ENCODE peak calls at places on chromosomes 3 and 15, in four cellular contexts. One of them, this sample, is unnamed.

GRCh38 chr15:31473384-31474058 is 146.9 kb downstream of the KLF13 start:
- DNase-seq in HL-60: no peak
- DNase-seq in fibroblast of mammary gland: no peak
- DNase-seq in NB4: no peak
- DNase-seq in this sample: no peak

GRCh38 chr3:39748002-39748401 is 61.4 kb upstream of the MYRIP start:
- DNase-seq in NB4: no peak
- DNase-seq in HL-60: no peak
- DNase-seq in fibroblast of mammary gland: no peak
- DNase-seq in this sample: no peak

GRCh38 chr3:123750209-123750608 is 133.9 kb downstream of the MYLK start:
- DNase-seq in HL-60: no peak
- DNase-seq in fibroblast of mammary gland: no peak
- DNase-seq in NB4: no peak
- DNase-seq in this sample: no peak

GRCh38 chr3:111588527-111588926 is 6.6 kb downstream of the ZBED2 start:
- DNase-seq in fibroblast of mammary gland: peak; percentile 12
- DNase-seq in NB4: no peak
- DNase-seq in HL-60: no peak
- DNase-seq in this sample: no peak

GRCh38 chr3:159234306-159234705 is 432.5 kb downstream of the MFSD1 start:
- DNase-seq in HL-60: no peak
- DNase-seq in fibroblast of mammary gland: peak; percentile 61
- DNase-seq in NB4: no peak
- DNase-seq in this sample: no peak

GRCh38 chr15:40310001-40310959 is 2.5 kb upstream of the PLCB2 start:
- DNase-seq in HL-60: peak; percentile 84
- DNase-seq in fibroblast of mammary gland: peak; percentile 30
- DNase-seq in NB4: peak; percentile 84
- DNase-seq in this sample: peak; percentile 69

GRCh38 chr3:72487078-72487765 is 361.0 kb downstream of the SHQ1 start:
- DNase-seq in fibroblast of mammary gland: peak; percentile 82
- DNase-seq in NB4: peak; percentile 61
- DNase-seq in HL-60: no peak
- DNase-seq in this sample: peak; percentile 54

GRCh38 chr3:1380926-1381646 is 288.3 kb downstream of the CNTN6 start:
- DNase-seq in HL-60: peak; percentile 29
- DNase-seq in NB4: peak; percentile 9
- DNase-seq in fibroblast of mammary gland: no peak
- DNase-seq in this sample: peak; percentile 22

GRCh38 chr15:63408514-63408913 is 26.9 kb upstream of the CA12 start:
- DNase-seq in HL-60: no peak
- DNase-seq in fibroblast of mammary gland: no peak
- DNase-seq in NB4: no peak
- DNase-seq in this sample: no peak

GRCh38 chr3:54324069-54324468 is 201.7 kb downstream of the CACNA2D3 start:
- DNase-seq in HL-60: no peak
- DNase-seq in NB4: no peak
- DNase-seq in fibroblast of mammary gland: no peak
- DNase-seq in this sample: no peak

GRCh38 chr15:101049856-101050646 is 130.9 kb downstream of the LRRK1 start:
- DNase-seq in NB4: no peak
- DNase-seq in HL-60: no peak
- DNase-seq in fibroblast of mammary gland: no peak
- DNase-seq in this sample: no peak

GRCh38 chr15:62658498-62658897 is 384.0 kb upstream of the TPM1 start:
- DNase-seq in NB4: peak; percentile 7
- DNase-seq in HL-60: peak; percentile 7
- DNase-seq in fibroblast of mammary gland: peak; percentile 47
- DNase-seq in this sample: no peak

GRCh38 chr15:66963710-66964109 is 101.7 kb upstream of the SMAD3 start:
- DNase-seq in HL-60: no peak
- DNase-seq in fibroblast of mammary gland: peak; percentile 32
- DNase-seq in NB4: no peak
- DNase-seq in this sample: no peak

GRCh38 chr3:96264701-96265100 is 549.7 kb upstream of the EPHA6 start:
- DNase-seq in HL-60: no peak
- DNase-seq in NB4: no peak
- DNase-seq in fibroblast of mammary gland: no peak
- DNase-seq in this sample: no peak

GRCh38 chr3:61537366-61537765 is 24.0 kb upstream of the PTPRG start:
- DNase-seq in fibroblast of mammary gland: no peak
- DNase-seq in HL-60: no peak
- DNase-seq in NB4: no peak
- DNase-seq in this sample: no peak

GRCh38 chr3:9064853-9065252 is 101.6 kb upstream of the RAD18 start:
- DNase-seq in HL-60: no peak
- DNase-seq in NB4: no peak
- DNase-seq in fibroblast of mammary gland: peak; percentile 20
- DNase-seq in this sample: no peak

GRCh38 chr3:171976526-171976925 is 62.9 kb upstream of the FNDC3B start:
- DNase-seq in fibroblast of mammary gland: peak; percentile 70
- DNase-seq in NB4: peak; percentile 87
- DNase-seq in HL-60: peak; percentile 25
- DNase-seq in this sample: no peak

GRCh38 chr3:148682997-148683396 is 14.7 kb upstream of the AGTR1 start:
- DNase-seq in HL-60: no peak
- DNase-seq in NB4: no peak
- DNase-seq in fibroblast of mammary gland: no peak
- DNase-seq in this sample: no peak

GRCh38 chr15:95252404-95252803 is 1021.0 kb downstream of the MCTP2 start:
- DNase-seq in fibroblast of mammary gland: peak; percentile 50
- DNase-seq in NB4: no peak
- DNase-seq in HL-60: no peak
- DNase-seq in this sample: no peak

GRCh38 chr15:74458473-74458872 is 2.5 kb downstream of the UBL7 start:
- DNase-seq in NB4: no peak
- DNase-seq in HL-60: no peak
- DNase-seq in fibroblast of mammary gland: no peak
- DNase-seq in this sample: no peak

GRCh38 chr15:60423540-60423939 is 25.8 kb upstream of the ANXA2 start:
- DNase-seq in fibroblast of mammary gland: peak; percentile 82
- DNase-seq in HL-60: no peak
- DNase-seq in NB4: no peak
- DNase-seq in this sample: no peak

GRCh38 chr3:24160424-24160823 is 215.3 kb downstream of the NR1D2 start:
- DNase-seq in HL-60: no peak
- DNase-seq in NB4: no peak
- DNase-seq in fibroblast of mammary gland: peak; percentile 22
- DNase-seq in this sample: no peak

GRCh38 chr15:53536479-53537120 is 222.9 kb downstream of the WDR72 start:
- DNase-seq in NB4: no peak
- DNase-seq in fibroblast of mammary gland: no peak
- DNase-seq in HL-60: no peak
- DNase-seq in this sample: no peak

GRCh38 chr3:65851827-65852226 is 186.9 kb downstream of the MAGI1 start:
- DNase-seq in fibroblast of mammary gland: peak; percentile 61
- DNase-seq in HL-60: no peak
- DNase-seq in NB4: no peak
- DNase-seq in this sample: no peak

GRCh38 chr3:42503251-42503924 is 945 bp downstream of the VIPR1 start:
- DNase-seq in HL-60: no peak
- DNase-seq in NB4: no peak
- DNase-seq in fibroblast of mammary gland: no peak
- DNase-seq in this sample: no peak

DNA sequence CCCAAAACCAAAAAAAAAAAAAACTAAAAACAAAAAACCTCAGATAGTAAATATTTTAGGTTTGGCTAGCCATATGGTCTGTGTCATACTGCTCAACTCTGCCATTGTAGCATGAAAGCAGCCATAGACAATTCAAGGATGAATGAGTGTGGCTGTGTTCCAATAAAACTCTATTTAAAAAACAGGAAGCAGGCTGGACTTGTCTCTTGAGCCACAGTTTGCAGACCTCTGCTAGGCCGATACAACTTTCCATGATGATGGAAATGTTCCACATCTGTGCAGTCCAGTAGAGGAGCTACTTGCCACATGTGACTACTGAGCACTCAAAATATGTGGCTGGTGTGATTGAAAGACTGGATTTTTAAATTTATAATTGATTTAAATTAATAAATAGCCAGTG is 11.1 kb downstream of the EFCAB12 start:
- DNase-seq in HL-60: no peak
- DNase-seq in fibroblast of mammary gland: peak; percentile 36
- DNase-seq in NB4: no peak
- DNase-seq in this sample: no peak
- TF ChIP-seq CTCF in HL-60: no peak
- TF ChIP-seq CTCF in fibroblast of mammary gland: no peak
- TF ChIP-seq CTCF in NB4: no peak
- TF ChIP-seq CTCF in this sample: no peak

DNA sequence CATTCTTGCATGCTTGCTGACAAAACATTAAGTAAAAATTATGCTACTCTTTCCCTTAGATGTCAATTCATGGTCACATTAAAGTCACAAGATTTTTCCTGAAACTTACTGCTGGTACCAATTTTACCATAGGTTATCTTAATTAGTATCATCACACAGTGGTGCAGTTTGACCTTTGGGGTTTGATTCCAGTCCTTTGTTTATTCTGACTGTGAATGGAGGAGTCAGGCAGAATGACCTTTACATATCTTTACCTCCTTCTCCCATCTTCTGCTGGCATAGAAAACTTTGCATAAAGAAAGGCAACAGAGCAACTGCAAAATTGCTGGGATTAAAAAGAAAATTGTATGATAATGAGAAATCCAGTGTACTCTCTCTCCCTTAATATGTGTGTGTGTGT is 286.6 kb downstream of the LPP start:
- DNase-seq in HL-60: no peak
- DNase-seq in NB4: no peak
- DNase-seq in fibroblast of mammary gland: no peak
- DNase-seq in this sample: no peak
- TF ChIP-seq CTCF in HL-60: no peak
- TF ChIP-seq CTCF in NB4: no peak
- TF ChIP-seq CTCF in fibroblast of mammary gland: no peak
- TF ChIP-seq CTCF in this sample: no peak

DNA sequence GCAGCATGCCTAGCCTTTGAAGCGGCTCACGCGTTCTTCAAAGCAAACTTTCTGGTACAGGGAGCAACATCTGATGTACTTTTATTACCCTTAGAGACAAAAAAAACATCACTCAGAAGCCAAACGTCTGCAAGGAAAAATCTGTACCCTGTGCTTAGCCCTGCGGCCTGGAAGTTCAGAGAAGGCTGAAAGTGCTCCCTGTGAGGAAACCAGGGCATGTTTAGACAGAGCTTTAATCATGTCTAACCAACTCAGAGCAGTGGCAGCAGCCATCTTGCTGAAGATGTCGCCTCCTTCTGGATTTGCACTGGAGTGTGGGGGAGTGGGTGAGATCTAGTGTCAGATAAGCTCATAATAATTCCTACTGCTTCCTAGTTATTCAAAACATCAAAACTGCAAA is 170.4 kb downstream of the P3H2 start:
- DNase-seq in fibroblast of mammary gland: no peak
- DNase-seq in HL-60: no peak
- DNase-seq in NB4: no peak
- DNase-seq in this sample: no peak
- TF ChIP-seq CTCF in fibroblast of mammary gland: no peak
- TF ChIP-seq CTCF in HL-60: no peak
- TF ChIP-seq CTCF in NB4: no peak
- TF ChIP-seq CTCF in this sample: no peak

DNA sequence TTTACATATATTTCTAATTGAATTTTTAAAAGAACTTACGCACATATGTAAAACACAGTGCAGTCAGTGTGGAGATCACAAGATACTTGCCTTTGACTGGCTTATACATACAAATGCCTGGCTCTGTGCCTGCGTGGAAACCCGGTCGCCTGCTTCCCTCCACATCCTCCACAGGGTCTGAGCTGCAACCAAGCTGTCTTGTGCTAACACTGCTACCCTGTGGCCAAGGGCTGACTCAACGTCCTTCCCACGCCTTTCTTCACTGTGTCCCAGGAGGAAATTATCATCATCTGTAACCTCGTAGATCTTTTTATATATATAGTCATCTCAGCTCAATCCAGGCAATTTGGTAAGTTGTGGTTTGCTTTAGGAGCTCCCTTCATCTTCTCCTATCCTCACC is 116.9 kb downstream of the WNT7A start:
- DNase-seq in fibroblast of mammary gland: no peak
- DNase-seq in HL-60: no peak
- DNase-seq in NB4: no peak
- DNase-seq in this sample: no peak
- TF ChIP-seq CTCF in fibroblast of mammary gland: no peak
- TF ChIP-seq CTCF in HL-60: no peak
- TF ChIP-seq CTCF in NB4: no peak
- TF ChIP-seq CTCF in this sample: no peak

GRCh38 chr3:37605754-37606153 is 255.9 kb upstream of the CTDSPL start:
- DNase-seq in HL-60: no peak
- DNase-seq in fibroblast of mammary gland: no peak
- DNase-seq in NB4: no peak
- DNase-seq in this sample: no peak

GRCh38 chr3:37604336-37604833 is 257.3 kb upstream of the CTDSPL start:
- DNase-seq in fibroblast of mammary gland: peak; percentile 20
- DNase-seq in HL-60: no peak
- DNase-seq in NB4: no peak
- DNase-seq in this sample: no peak

GRCh38 chr3:37601832-37602231 is 259.8 kb upstream of the CTDSPL start:
- DNase-seq in fibroblast of mammary gland: peak; percentile 29
- DNase-seq in HL-60: no peak
- DNase-seq in NB4: no peak
- DNase-seq in this sample: no peak

GRCh38 chr3:37606472-37606871 is 255.2 kb upstream of the CTDSPL start:
- DNase-seq in fibroblast of mammary gland: no peak
- DNase-seq in NB4: no peak
- DNase-seq in HL-60: no peak
- DNase-seq in this sample: no peak

GRCh38 chr3:37603722-37604121 is 258.0 kb upstream of the CTDSPL start:
- DNase-seq in fibroblast of mammary gland: no peak
- DNase-seq in HL-60: no peak
- DNase-seq in NB4: peak; percentile 4
- DNase-seq in this sample: no peak
- TF ChIP-seq CTCF in fibroblast of mammary gland: peak; percentile 4
- TF ChIP-seq CTCF in HL-60: no peak
- TF ChIP-seq CTCF in NB4: peak; percentile 6
- TF ChIP-seq CTCF in this sample: no peak

DNA sequence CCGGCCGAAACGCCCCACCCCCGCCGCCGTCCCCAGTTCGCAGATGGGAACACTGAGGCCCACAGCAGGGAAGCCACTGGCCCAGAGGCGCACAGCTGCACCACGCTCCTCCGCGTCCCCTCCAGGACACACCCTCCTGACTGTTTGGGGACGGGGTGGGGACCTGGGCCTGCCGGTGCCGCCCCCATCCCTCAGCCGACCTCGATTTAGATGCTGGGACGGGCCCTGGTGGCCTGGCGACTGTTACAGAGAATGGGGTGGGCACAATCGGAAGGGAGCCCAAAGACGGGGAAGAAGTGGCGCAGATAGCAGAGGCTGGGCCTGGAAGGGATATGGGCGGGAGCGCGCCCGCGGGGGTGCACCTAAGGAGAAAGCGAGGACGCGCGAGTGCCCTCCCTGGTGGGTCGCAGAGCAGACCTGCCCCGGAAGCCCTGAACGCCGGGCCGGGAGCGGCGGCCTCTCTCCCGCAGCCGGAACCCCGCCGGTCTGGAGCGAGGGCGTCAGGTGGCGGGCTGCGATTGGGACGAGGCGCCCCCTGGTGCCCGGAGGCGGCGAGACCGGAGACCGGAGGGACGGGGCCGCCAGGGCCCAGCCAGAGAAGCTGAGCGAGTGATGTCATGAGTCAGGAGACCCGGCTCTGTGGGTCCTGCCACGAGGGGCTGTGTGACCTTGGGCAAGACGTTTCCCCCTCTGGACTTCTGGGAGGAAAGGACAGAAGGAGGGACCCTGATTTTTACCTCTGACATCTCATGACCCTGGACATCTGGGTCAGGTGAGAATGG is 78.4 kb downstream of the IQSEC1 start:
- DNase-seq in HL-60: peak; percentile 77
- DNase-seq in fibroblast of mammary gland: peak; percentile 57
- DNase-seq in NB4: peak; percentile 92
- DNase-seq in this sample: peak; percentile 95
- TF ChIP-seq CTCF in HL-60: peak; percentile 60
- TF ChIP-seq CTCF in fibroblast of mammary gland: peak; percentile 51
- TF ChIP-seq CTCF in NB4: peak; percentile 65
- TF ChIP-seq CTCF in this sample: peak; percentile 93

This sample was measured in GM13976.